ENCODE peak calls at places on chromosomes 12 and 14, in six cellular contexts. One of them, this sample, is unnamed.

GRCh38 chr12:71726548-71726947 is 28.1 kb upstream of the RAB21 start:
- DNase-seq in DMS153: no peak
- DNase-seq in activated T-helper 1 cell treated with anti-CD3 and anti-CD28 coated beads, Interleukin-12 subunit alpha, Interleukin-12 subunit beta, Interleukin-2, Interleukin-4 antibody, amounts not matched to agents 30 ng/mL and 10 ng/mL and 1 ng/mL, durations not matched to agents 14 hours and 24 hours and 36 hours: no peak
- DNase-seq in left ventricle myocardium inferior: no peak
- DNase-seq in SW480: no peak
- DNase-seq in ACHN: no peak
- DNase-seq in this sample: no peak

GRCh38 chr12:110245278-110245868 is 35.7 kb upstream of the ATP2A2 start:
- DNase-seq in activated T-helper 1 cell treated with anti-CD3 and anti-CD28 coated beads, Interleukin-12 subunit alpha, Interleukin-12 subunit beta, Interleukin-2, Interleukin-4 antibody, amounts not matched to agents 30 ng/mL and 10 ng/mL and 1 ng/mL, durations not matched to agents 14 hours and 24 hours and 36 hours: peak
- DNase-seq in ACHN: no peak
- DNase-seq in DMS153: no peak
- DNase-seq in left ventricle myocardium inferior: peak
- DNase-seq in SW480: peak
- DNase-seq in this sample: peak

GRCh38 chr14:103561381-103562134 is 899 bp downstream of the BAG5 start:
- DNase-seq in ACHN: peak
- DNase-seq in SW480: peak
- DNase-seq in left ventricle myocardium inferior: peak
- DNase-seq in DMS153: no peak
- DNase-seq in activated T-helper 1 cell treated with anti-CD3 and anti-CD28 coated beads, Interleukin-12 subunit alpha, Interleukin-12 subunit beta, Interleukin-2, Interleukin-4 antibody, amounts not matched to agents 30 ng/mL and 10 ng/mL and 1 ng/mL, durations not matched to agents 14 hours and 24 hours and 36 hours: peak
- DNase-seq in this sample: peak

GRCh38 chr14:100608586-100609330 is 21.5 kb upstream of the BEGAIN start:
- DNase-seq in SW480: no peak
- DNase-seq in left ventricle myocardium inferior: no peak
- DNase-seq in ACHN: no peak
- DNase-seq in activated T-helper 1 cell treated with anti-CD3 and anti-CD28 coated beads, Interleukin-12 subunit alpha, Interleukin-12 subunit beta, Interleukin-2, Interleukin-4 antibody, amounts not matched to agents 30 ng/mL and 10 ng/mL and 1 ng/mL, durations not matched to agents 14 hours and 24 hours and 36 hours: no peak
- DNase-seq in DMS153: no peak
- DNase-seq in this sample: no peak

GRCh38 chr12:15625075-15625474 is 164.1 kb downstream of the EPS8 start:
- DNase-seq in SW480: no peak
- DNase-seq in ACHN: no peak
- DNase-seq in DMS153: no peak
- DNase-seq in activated T-helper 1 cell treated with anti-CD3 and anti-CD28 coated beads, Interleukin-12 subunit alpha, Interleukin-12 subunit beta, Interleukin-2, Interleukin-4 antibody, amounts not matched to agents 30 ng/mL and 10 ng/mL and 1 ng/mL, durations not matched to agents 14 hours and 24 hours and 36 hours: no peak
- DNase-seq in left ventricle myocardium inferior: no peak
- DNase-seq in this sample: no peak

GRCh38 chr14:45085004-45085403 is 1.1 kb downstream of the PRPF39 start:
- DNase-seq in DMS153: no peak
- DNase-seq in activated T-helper 1 cell treated with anti-CD3 and anti-CD28 coated beads, Interleukin-12 subunit alpha, Interleukin-12 subunit beta, Interleukin-2, Interleukin-4 antibody, amounts not matched to agents 30 ng/mL and 10 ng/mL and 1 ng/mL, durations not matched to agents 14 hours and 24 hours and 36 hours: no peak
- DNase-seq in SW480: peak
- DNase-seq in ACHN: peak
- DNase-seq in left ventricle myocardium inferior: no peak
- DNase-seq in this sample: no peak

GRCh38 chr12:67441736-67442346 is 172.7 kb downstream of the CAND1 start:
- DNase-seq in activated T-helper 1 cell treated with anti-CD3 and anti-CD28 coated beads, Interleukin-12 subunit alpha, Interleukin-12 subunit beta, Interleukin-2, Interleukin-4 antibody, amounts not matched to agents 30 ng/mL and 10 ng/mL and 1 ng/mL, durations not matched to agents 14 hours and 24 hours and 36 hours: peak
- DNase-seq in SW480: peak
- DNase-seq in DMS153: peak
- DNase-seq in ACHN: peak
- DNase-seq in left ventricle myocardium inferior: peak
- DNase-seq in this sample: peak

GRCh38 chr14:81384900-81385299 is 15.2 kb downstream of the STON2 start:
- DNase-seq in DMS153: no peak
- DNase-seq in ACHN: peak
- DNase-seq in left ventricle myocardium inferior: no peak
- DNase-seq in SW480: peak
- DNase-seq in activated T-helper 1 cell treated with anti-CD3 and anti-CD28 coated beads, Interleukin-12 subunit alpha, Interleukin-12 subunit beta, Interleukin-2, Interleukin-4 antibody, amounts not matched to agents 30 ng/mL and 10 ng/mL and 1 ng/mL, durations not matched to agents 14 hours and 24 hours and 36 hours: no peak
- DNase-seq in this sample: no peak

GRCh38 chr12:45336331-45336730 is 120.4 kb downstream of the ANO6 start:
- DNase-seq in DMS153: no peak
- DNase-seq in SW480: peak
- DNase-seq in activated T-helper 1 cell treated with anti-CD3 and anti-CD28 coated beads, Interleukin-12 subunit alpha, Interleukin-12 subunit beta, Interleukin-2, Interleukin-4 antibody, amounts not matched to agents 30 ng/mL and 10 ng/mL and 1 ng/mL, durations not matched to agents 14 hours and 24 hours and 36 hours: no peak
- DNase-seq in left ventricle myocardium inferior: no peak
- DNase-seq in ACHN: peak
- DNase-seq in this sample: no peak

GRCh38 chr14:99255621-99256482 is 16.1 kb downstream of the BCL11B start:
- DNase-seq in SW480: no peak
- DNase-seq in DMS153: no peak
- DNase-seq in ACHN: no peak
- DNase-seq in left ventricle myocardium inferior: no peak
- DNase-seq in activated T-helper 1 cell treated with anti-CD3 and anti-CD28 coated beads, Interleukin-12 subunit alpha, Interleukin-12 subunit beta, Interleukin-2, Interleukin-4 antibody, amounts not matched to agents 30 ng/mL and 10 ng/mL and 1 ng/mL, durations not matched to agents 14 hours and 24 hours and 36 hours: no peak
- DNase-seq in this sample: no peak

GRCh38 chr12:104414581-104415305 is 42.0 kb upstream of the CHST11 start:
- DNase-seq in ACHN: no peak
- DNase-seq in activated T-helper 1 cell treated with anti-CD3 and anti-CD28 coated beads, Interleukin-12 subunit alpha, Interleukin-12 subunit beta, Interleukin-2, Interleukin-4 antibody, amounts not matched to agents 30 ng/mL and 10 ng/mL and 1 ng/mL, durations not matched to agents 14 hours and 24 hours and 36 hours: no peak
- DNase-seq in left ventricle myocardium inferior: no peak
- DNase-seq in SW480: peak
- DNase-seq in DMS153: no peak
- DNase-seq in this sample: no peak

GRCh38 chr12:111297703-111298426 is 71.0 kb downstream of the PHETA1 start:
- DNase-seq in DMS153: no peak
- DNase-seq in left ventricle myocardium inferior: no peak
- DNase-seq in ACHN: no peak
- DNase-seq in activated T-helper 1 cell treated with anti-CD3 and anti-CD28 coated beads, Interleukin-12 subunit alpha, Interleukin-12 subunit beta, Interleukin-2, Interleukin-4 antibody, amounts not matched to agents 30 ng/mL and 10 ng/mL and 1 ng/mL, durations not matched to agents 14 hours and 24 hours and 36 hours: no peak
- DNase-seq in SW480: no peak
- DNase-seq in this sample: no peak

GRCh38 chr14:95235351-95235750 is 78.0 kb upstream of the DICER1 start:
- DNase-seq in activated T-helper 1 cell treated with anti-CD3 and anti-CD28 coated beads, Interleukin-12 subunit alpha, Interleukin-12 subunit beta, Interleukin-2, Interleukin-4 antibody, amounts not matched to agents 30 ng/mL and 10 ng/mL and 1 ng/mL, durations not matched to agents 14 hours and 24 hours and 36 hours: no peak
- DNase-seq in DMS153: no peak
- DNase-seq in ACHN: no peak
- DNase-seq in SW480: no peak
- DNase-seq in left ventricle myocardium inferior: no peak
- DNase-seq in this sample: no peak

GRCh38 chr12:19251481-19251880 is 121.9 kb downstream of the PLEKHA5 start:
- DNase-seq in ACHN: no peak
- DNase-seq in SW480: no peak
- DNase-seq in left ventricle myocardium inferior: no peak
- DNase-seq in DMS153: no peak
- DNase-seq in activated T-helper 1 cell treated with anti-CD3 and anti-CD28 coated beads, Interleukin-12 subunit alpha, Interleukin-12 subunit beta, Interleukin-2, Interleukin-4 antibody, amounts not matched to agents 30 ng/mL and 10 ng/mL and 1 ng/mL, durations not matched to agents 14 hours and 24 hours and 36 hours: no peak
- DNase-seq in this sample: no peak

GRCh38 chr12:62865090-62865489 is 69.9 kb downstream of the PPM1H start:
- DNase-seq in DMS153: no peak
- DNase-seq in SW480: no peak
- DNase-seq in ACHN: no peak
- DNase-seq in activated T-helper 1 cell treated with anti-CD3 and anti-CD28 coated beads, Interleukin-12 subunit alpha, Interleukin-12 subunit beta, Interleukin-2, Interleukin-4 antibody, amounts not matched to agents 30 ng/mL and 10 ng/mL and 1 ng/mL, durations not matched to agents 14 hours and 24 hours and 36 hours: no peak
- DNase-seq in left ventricle myocardium inferior: no peak
- DNase-seq in this sample: no peak

GRCh38 chr14:61176686-61177085 is 104.5 kb downstream of the TMEM30B start:
- DNase-seq in activated T-helper 1 cell treated with anti-CD3 and anti-CD28 coated beads, Interleukin-12 subunit alpha, Interleukin-12 subunit beta, Interleukin-2, Interleukin-4 antibody, amounts not matched to agents 30 ng/mL and 10 ng/mL and 1 ng/mL, durations not matched to agents 14 hours and 24 hours and 36 hours: no peak
- DNase-seq in left ventricle myocardium inferior: no peak
- DNase-seq in DMS153: no peak
- DNase-seq in ACHN: peak
- DNase-seq in SW480: no peak
- DNase-seq in this sample: no peak

GRCh38 chr14:26549571-26549970 is 48.3 kb downstream of the NOVA1 start:
- DNase-seq in left ventricle myocardium inferior: no peak
- DNase-seq in activated T-helper 1 cell treated with anti-CD3 and anti-CD28 coated beads, Interleukin-12 subunit alpha, Interleukin-12 subunit beta, Interleukin-2, Interleukin-4 antibody, amounts not matched to agents 30 ng/mL and 10 ng/mL and 1 ng/mL, durations not matched to agents 14 hours and 24 hours and 36 hours: no peak
- DNase-seq in SW480: no peak
- DNase-seq in DMS153: no peak
- DNase-seq in ACHN: no peak
- DNase-seq in this sample: no peak

GRCh38 chr14:44309336-44309735 is 197.7 kb downstream of the FSCB start:
- DNase-seq in ACHN: no peak
- DNase-seq in SW480: no peak
- DNase-seq in left ventricle myocardium inferior: no peak
- DNase-seq in activated T-helper 1 cell treated with anti-CD3 and anti-CD28 coated beads, Interleukin-12 subunit alpha, Interleukin-12 subunit beta, Interleukin-2, Interleukin-4 antibody, amounts not matched to agents 30 ng/mL and 10 ng/mL and 1 ng/mL, durations not matched to agents 14 hours and 24 hours and 36 hours: no peak
- DNase-seq in DMS153: no peak
- DNase-seq in this sample: no peak

GRCh38 chr12:122981036-122981471 is 573 bp downstream of the ARL6IP4 start:
- DNase-seq in activated T-helper 1 cell treated with anti-CD3 and anti-CD28 coated beads, Interleukin-12 subunit alpha, Interleukin-12 subunit beta, Interleukin-2, Interleukin-4 antibody, amounts not matched to agents 30 ng/mL and 10 ng/mL and 1 ng/mL, durations not matched to agents 14 hours and 24 hours and 36 hours: no peak
- DNase-seq in SW480: no peak
- DNase-seq in left ventricle myocardium inferior: no peak
- DNase-seq in ACHN: peak
- DNase-seq in DMS153: no peak
- DNase-seq in this sample: peak

GRCh38 chr12:92899388-92900001 is 29.6 kb downstream of the EEA1 start:
- DNase-seq in left ventricle myocardium inferior: peak
- DNase-seq in activated T-helper 1 cell treated with anti-CD3 and anti-CD28 coated beads, Interleukin-12 subunit alpha, Interleukin-12 subunit beta, Interleukin-2, Interleukin-4 antibody, amounts not matched to agents 30 ng/mL and 10 ng/mL and 1 ng/mL, durations not matched to agents 14 hours and 24 hours and 36 hours: no peak
- DNase-seq in DMS153: no peak
- DNase-seq in SW480: peak
- DNase-seq in ACHN: peak
- DNase-seq in this sample: no peak

GRCh38 chr12:103020839-103021238 is 63.4 kb downstream of the ASCL1 start:
- DNase-seq in DMS153: no peak
- DNase-seq in SW480: no peak
- DNase-seq in activated T-helper 1 cell treated with anti-CD3 and anti-CD28 coated beads, Interleukin-12 subunit alpha, Interleukin-12 subunit beta, Interleukin-2, Interleukin-4 antibody, amounts not matched to agents 30 ng/mL and 10 ng/mL and 1 ng/mL, durations not matched to agents 14 hours and 24 hours and 36 hours: no peak
- DNase-seq in left ventricle myocardium inferior: no peak
- DNase-seq in ACHN: no peak
- DNase-seq in this sample: no peak

GRCh38 chr14:22837750-22838538 is 1.6 kb downstream of the MMP14 start:
- DNase-seq in SW480: no peak
- DNase-seq in ACHN: no peak
- DNase-seq in DMS153: no peak
- DNase-seq in activated T-helper 1 cell treated with anti-CD3 and anti-CD28 coated beads, Interleukin-12 subunit alpha, Interleukin-12 subunit beta, Interleukin-2, Interleukin-4 antibody, amounts not matched to agents 30 ng/mL and 10 ng/mL and 1 ng/mL, durations not matched to agents 14 hours and 24 hours and 36 hours: no peak
- DNase-seq in left ventricle myocardium inferior: peak
- DNase-seq in this sample: no peak

GRCh38 chr12:11758087-11758837 is 108.8 kb downstream of the ETV6 start:
- DNase-seq in ACHN: no peak
- DNase-seq in SW480: no peak
- DNase-seq in DMS153: no peak
- DNase-seq in left ventricle myocardium inferior: no peak
- DNase-seq in activated T-helper 1 cell treated with anti-CD3 and anti-CD28 coated beads, Interleukin-12 subunit alpha, Interleukin-12 subunit beta, Interleukin-2, Interleukin-4 antibody, amounts not matched to agents 30 ng/mL and 10 ng/mL and 1 ng/mL, durations not matched to agents 14 hours and 24 hours and 36 hours: no peak
- DNase-seq in this sample: no peak